ENCODE peak calls at places on chromosome 18, in nine cellular contexts. G is lower leg skin, U is adrenal gland, C is Peyer's patch, L is HepG2, A is stomach, I is right lobe of liver, E is upper lobe of left lung, Z is H54. J is an unnamed sample.

GRCh38 chr18:62964432-62964831 is 249.1 kb downstream of the PHLPP1 start:
- DNase-seq in G (no peak), I (no peak), C (no peak), E (no peak), U (no peak), A (no peak), Z (no peak), L (no peak), J (no peak)

GRCh38 chr18:39946623-39947061 is 2008.4 kb upstream of the PIK3C3 start:
- DNase-seq in Z (peak), C (no peak), L (no peak), U (peak), E (peak), I (no peak), A (no peak), G (no peak), J (no peak)

GRCh38 chr18:54360406-54360805 is 2.7 kb downstream of the C18orf54 start:
- DNase-seq in U (no peak), G (no peak), Z (no peak), A (no peak), L (peak), C (no peak), I (no peak), E (no peak), J (no peak)

GRCh38 chr18:48920408-48921038 is 30.2 kb downstream of the SMAD7 start:
- DNase-seq in E (no peak), Z (no peak), A (no peak), G (peak), I (peak), U (no peak), L (no peak), C (peak), J (no peak)

GRCh38 chr18:61948196-61948800 is 55.5 kb upstream of the RNF152 start:
- DNase-seq in G (no peak), L (no peak), Z (no peak), A (no peak), U (no peak), I (no peak), C (no peak), E (no peak), J (no peak)

GRCh38 chr18:49639643-49640361 is 77.9 kb downstream of the LIPG start:
- DNase-seq in I (no peak), E (no peak), C (peak), A (no peak), U (no peak), G (peak), L (no peak), Z (no peak), J (no peak)

GRCh38 chr18:51405683-51406477 is 208.4 kb upstream of the MEX3C start:
- DNase-seq in L (no peak), C (no peak), Z (no peak), U (no peak), E (no peak), G (no peak), I (no peak), A (no peak), J (no peak)

GRCh38 chr18:74947875-74948274 is 261.1 kb downstream of the PTGR3 start:
- DNase-seq in G (no peak), U (no peak), C (no peak), E (no peak), I (no peak), Z (no peak), L (no peak), A (no peak), J (no peak)

GRCh38 chr18:12993439-12993838 is 2.3 kb downstream of the CEP192 start:
- DNase-seq in A (no peak), G (no peak), U (no peak), I (no peak), L (no peak), C (no peak), Z (no peak), E (no peak), J (no peak)

GRCh38 chr18:72375628-72376027 is 168.5 kb downstream of the CBLN2 start:
- DNase-seq in C (no peak), G (no peak), U (no peak), Z (peak), E (no peak), L (no peak), I (no peak), A (no peak), J (no peak)

GRCh38 chr18:3111523-3112240 is 98.7 kb upstream of the LPIN2 start:
- DNase-seq in E (no peak), U (no peak), I (no peak), L (no peak), A (no peak), C (no peak), Z (no peak), G (no peak), J (no peak)

GRCh38 chr18:64103979-64104378 is 44.9 kb downstream of the LINC00305 start:
- DNase-seq in U (no peak), A (no peak), E (no peak), I (no peak), C (no peak), Z (peak), G (no peak), L (peak), J (no peak)

GRCh38 chr18:48453330-48454063 is 44.3 kb upstream of the ZBTB7C start:
- DNase-seq in G (no peak), U (no peak), E (no peak), C (no peak), L (no peak), I (no peak), Z (no peak), A (no peak), J (no peak)

GRCh38 chr18:44245026-44245425 is 435.7 kb upstream of the SETBP1 start:
- DNase-seq in E (no peak), U (no peak), C (no peak), G (no peak), I (no peak), L (no peak), Z (no peak), A (no peak), J (no peak)

GRCh38 chr18:50560681-50561629 is 1.1 kb downstream of the MAPK4 start:
- DNase-seq in C (no peak), Z (no peak), U (peak), I (no peak), L (no peak), E (no peak), A (no peak), G (no peak), J (no peak)

GRCh38 chr18:72261562-72261961 is 282.6 kb downstream of the CBLN2 start:
- DNase-seq in I (no peak), E (no peak), A (no peak), Z (no peak), C (no peak), G (no peak), U (no peak), L (no peak), J (no peak)

GRCh38 chr18:33761363-33761762 is 183.3 kb downstream of the ASXL3 start:
- DNase-seq in L (no peak), E (no peak), Z (no peak), G (no peak), I (no peak), C (peak), U (peak), A (peak), J (peak)

GRCh38 chr18:43970656-43971055 is 693.4 kb upstream of the SYT4 start:
- DNase-seq in U (no peak), E (no peak), A (no peak), G (no peak), C (no peak), I (no peak), Z (no peak), L (no peak), J (no peak)

GRCh38 chr18:59917422-59917821 is 17.6 kb downstream of the PMAIP1 start:
- DNase-seq in Z (no peak), C (no peak), G (peak), A (no peak), I (peak), U (no peak), E (peak), L (no peak), J (peak)

GRCh38 chr18:24408496-24408895 is 10.9 kb upstream of the OSBPL1A start:
- DNase-seq in Z (no peak), L (no peak), C (no peak), A (no peak), E (no peak), G (no peak), U (no peak), I (no peak), J (no peak)

GRCh38 chr18:35089918-35090550 is 48.8 kb downstream of the MAPRE2 start:
- DNase-seq in G (no peak), E (no peak), L (no peak), C (no peak), I (no peak), Z (no peak), A (no peak), U (no peak), J (no peak)

GRCh38 chr18:31610841-31611240 is 19.2 kb downstream of the TTR start:
- DNase-seq in C (peak), A (peak), E (peak), I (no peak), Z (no peak), L (peak), G (no peak), U (no peak), J (peak)

GRCh38 chr18:78670778-78671405 is 308.7 kb upstream of the SALL3 start:
- DNase-seq in U (no peak), I (no peak), A (no peak), C (no peak), G (peak), Z (no peak), L (no peak), E (no peak), J (no peak)

GRCh38 chr18:80147418-80148315 is 38.6 kb downstream of the ADNP2 start:
- DNase-seq in C (peak), L (peak), U (peak), Z (no peak), E (peak), I (peak), G (peak), A (peak), J (peak)

GRCh38 chr18:77108001-77108692 is 24.4 kb downstream of the MBP start:
- DNase-seq in I (no peak), L (no peak), U (peak), A (no peak), E (peak), Z (peak), G (peak), C (peak), J (peak)
- TF ChIP-seq POLR2A in I (no peak), L (no peak), U (no peak), A (no peak), E (peak), Z (no peak), G (no peak), C (no peak), J (no peak)

GRCh38 chr18:9001209-9001608 is 101.3 kb upstream of the NDUFV2 start:
- DNase-seq in E (no peak), Z (no peak), I (no peak), L (no peak), U (no peak), G (no peak), C (no peak), A (no peak), J (no peak)
- TF ChIP-seq POLR2A in E (no peak), Z (no peak), I (no peak), L (no peak), U (no peak), G (no peak), C (no peak), A (no peak), J (no peak)

DNA sequence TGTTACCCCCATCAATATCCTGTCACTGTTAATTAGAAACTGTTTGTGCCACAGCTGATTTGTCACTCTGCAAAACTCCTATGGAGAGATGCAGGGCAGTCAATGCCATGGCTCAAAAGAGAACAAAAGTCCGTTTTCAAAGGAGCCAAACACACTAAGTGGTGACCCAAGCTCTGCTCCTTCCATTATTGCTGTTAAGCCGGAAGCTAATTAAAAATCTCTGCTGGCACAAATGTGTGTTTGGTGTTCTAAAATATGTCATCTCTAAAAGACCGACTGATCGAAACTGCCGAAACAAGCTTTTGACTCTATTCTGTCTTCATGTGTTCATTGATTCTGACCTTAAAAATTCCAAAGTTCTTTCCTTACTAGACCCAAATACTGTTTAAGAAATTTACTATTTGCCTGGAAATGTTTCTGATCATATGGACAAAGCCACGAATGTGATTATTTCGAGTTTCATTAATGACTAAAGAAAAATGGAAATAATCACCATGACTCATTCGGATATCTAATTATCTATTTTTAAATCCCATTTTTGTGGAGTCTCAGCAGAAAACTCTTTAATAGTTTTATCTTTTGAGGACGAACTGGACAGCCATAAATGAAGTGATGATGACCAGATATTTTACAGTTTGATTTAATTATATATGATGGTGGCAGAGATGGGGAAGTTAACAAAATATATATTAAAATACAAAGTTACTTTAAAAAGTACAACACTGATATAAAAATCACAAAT is 287.6 kb downstream of the SOCS6 start:
- DNase-seq in I (no peak), Z (no peak), C (no peak), L (no peak), G (no peak), E (no peak), A (no peak), U (no peak), J (no peak)
- TF ChIP-seq POLR2A in I (no peak), Z (no peak), C (no peak), L (no peak), G (no peak), E (no peak), A (no peak), U (no peak), J (no peak)

GRCh38 chr18:23280844-23281243 is 145.6 kb downstream of the CABLES1 start:
- DNase-seq in G (no peak), E (peak), A (no peak), L (no peak), Z (no peak), U (no peak), C (no peak), I (no peak), J (no peak)

GRCh38 chr18:23281626-23282436 is 146.5 kb downstream of the CABLES1 start:
- DNase-seq in L (no peak), C (no peak), E (no peak), A (no peak), U (no peak), Z (no peak), I (no peak), G (no peak), J (no peak)

GRCh38 chr18:23277399-23277798 is 142.1 kb downstream of the CABLES1 start:
- DNase-seq in Z (no peak), C (no peak), L (no peak), I (no peak), G (no peak), A (no peak), E (no peak), U (no peak), J (no peak)

GRCh38 chr18:23282437-23282781 is 147.1 kb downstream of the CABLES1 start:
- DNase-seq in G (no peak), U (no peak), I (no peak), Z (no peak), C (no peak), L (no peak), E (no peak), A (no peak), J (no peak)

GRCh38 chr18:23279931-23280330 is 144.6 kb downstream of the CABLES1 start:
- DNase-seq in A (no peak), U (no peak), L (no peak), G (no peak), C (no peak), Z (no peak), I (no peak), E (no peak), J (no peak)
- TF ChIP-seq POLR2A in A (no peak), U (no peak), L (no peak), G (no peak), C (no peak), Z (no peak), I (no peak), E (no peak), J (no peak)

GRCh38 chr18:10689954-10690302 is 164.1 kb downstream of the NAPG start:
- DNase-seq in G (no peak), Z (no peak), I (no peak), A (no peak), E (no peak), U (no peak), L (no peak), C (no peak), J (no peak)
- TF ChIP-seq POLR2A in G (no peak), Z (no peak), I (no peak), A (no peak), E (no peak), U (no peak), L (no peak), C (no peak), J (no peak)

J was measured in erythroblast.